ENCODE peak calls at places on chromosomes 16 and 17, in five cellular contexts. B is GM12892; P is activated CD4-positive, alpha-beta memory T cell treated with anti-CD3 and anti-CD28 coated beads for 36 hours; T is chondrocyte; L is NCI-H2029 treated with DMSO at 0.1 percent for 48 hours. V is an unnamed sample.

GRCh38 chr16:4327782-4328579 is 12.1 kb downstream of the GLIS2 start:
- DNase-seq in B (peak; percentile 77), P (peak; percentile 74), T (no peak), L (no peak), V (peak; percentile 66)

GRCh38 chr17:8649157-8650118 is 18.9 kb upstream of the MYH10 start:
- DNase-seq in B (no peak), P (no peak), T (no peak), L (no peak), V (no peak)

GRCh38 chr16:919658-920631 is 50.8 kb downstream of the LMF1 start:
- DNase-seq in B (no peak), P (no peak), T (peak; percentile 84), L (no peak), V (no peak)

GRCh38 chr17:27905524-27906237 is 12.5 kb upstream of the LYRM9 start:
- DNase-seq in B (no peak), P (no peak), T (no peak), L (no peak), V (no peak)

GRCh38 chr17:82300707-82301270 is 16.6 kb downstream of the CD7 start:
- DNase-seq in B (no peak), P (peak; percentile 83), T (peak; percentile 94), L (no peak), V (peak; percentile 81)

GRCh38 chr16:82358601-82359221 is 188.7 kb upstream of the MPHOSPH6 start:
- DNase-seq in B (no peak), P (no peak), T (no peak), L (no peak), V (no peak)

GRCh38 chr16:69477546-69477945 is 53.1 kb downstream of the CYB5B start:
- DNase-seq in B (no peak), P (no peak), T (no peak), L (no peak), V (no peak)

GRCh38 chr16:728890-729744 is 2.2 kb downstream of the HAGHL start:
- DNase-seq in B (no peak), P (no peak), T (no peak), L (no peak), V (no peak)

GRCh38 chr16:75486014-75486404 is 9.2 kb downstream of the CHST6 start:
- DNase-seq in B (no peak), P (no peak), T (no peak), L (no peak), V (no peak)

GRCh38 chr17:80709090-80709695 is 164.6 kb downstream of the RPTOR start:
- DNase-seq in B (no peak), P (no peak), T (no peak), L (no peak), V (no peak)

GRCh38 chr16:25426829-25427228 is 169.2 kb upstream of the ZKSCAN2 start:
- DNase-seq in B (no peak), P (no peak), T (no peak), L (no peak), V (no peak)

GRCh38 chr17:76142044-76143041 is 1.3 kb upstream of the FOXJ1 start:
- DNase-seq in B (no peak), P (no peak), T (peak; percentile 54), L (no peak), V (no peak)

GRCh38 chr17:13540546-13540945 is 61.2 kb downstream of the HS3ST3A1 start:
- DNase-seq in B (no peak), P (no peak), T (no peak), L (no peak), V (no peak)

GRCh38 chr16:48820379-48820778 is 210.4 kb upstream of the N4BP1 start:
- DNase-seq in B (no peak), P (no peak), T (no peak), L (no peak), V (no peak)

GRCh38 chr17:20922128-20922670 is 120.6 kb downstream of the USP22 start:
- DNase-seq in B (no peak), P (no peak), T (no peak), L (no peak), V (no peak)

GRCh38 chr17:44279586-44280344 is 11.8 kb upstream of the SLC4A1 start:
- DNase-seq in B (no peak), P (peak; percentile 42), T (no peak), L (no peak), V (peak; percentile 27)

GRCh38 chr16:85317704-85318103 is 205.4 kb upstream of the CIBAR2 start:
- DNase-seq in B (no peak), P (no peak), T (no peak), L (no peak), V (no peak)

GRCh38 chr16:5228369-5228768 is 130.8 kb upstream of the EEF2KMT start:
- DNase-seq in B (no peak), P (no peak), T (no peak), L (no peak), V (no peak)

GRCh38 chr16:4646773-4647660 is 22.4 kb downstream of the MGRN1 start:
- DNase-seq in B (no peak), P (no peak), T (no peak), L (no peak), V (no peak)

GRCh38 chr16:56450275-56450889 is 750 bp downstream of the NUDT21 start:
- DNase-seq in B (no peak), P (peak; percentile 48), T (no peak), L (no peak), V (no peak)

GRCh38 chr17:55606431-55606830 is 95.2 kb upstream of the SMIM36 start:
- DNase-seq in B (no peak), P (no peak), T (no peak), L (peak; percentile 26), V (no peak)

GRCh38 chr16:85544668-85545067 is 68.5 kb upstream of the GSE1 start:
- DNase-seq in B (no peak), P (no peak), T (no peak), L (no peak), V (no peak)

GRCh38 chr16:6081320-6081976 is 983.9 kb upstream of the EEF2KMT start:
- DNase-seq in B (no peak), P (peak; percentile 26), T (no peak), L (peak; percentile 44), V (peak; percentile 22)

GRCh38 chr16:1089439-1089821 is 6.6 kb downstream of the C1QTNF8 start:
- DNase-seq in B (no peak), P (no peak), T (no peak), L (no peak), V (no peak)

GRCh38 chr16:11100239-11100750 is 155.7 kb downstream of the SOCS1 start:
- DNase-seq in B (no peak), P (peak; percentile 91), T (no peak), L (no peak), V (peak; percentile 64)

GRCh38 chr17:80081596-80081995 is 19.8 kb upstream of the GAA start:
- DNase-seq in B (no peak), P (no peak), T (no peak), L (no peak), V (no peak)

GRCh38 chr16:21021316-21021715 is 120.7 kb downstream of the LYRM1 start:
- DNase-seq in B (no peak), P (no peak), T (no peak), L (no peak), V (no peak)

GRCh38 chr16:22123759-22124490 is 31.6 kb downstream of the VWA3A start:
- DNase-seq in B (no peak), P (no peak), T (no peak), L (no peak), V (no peak)

GRCh38 chr16:79997257-79997656 is 396.7 kb upstream of the MAF start:
- DNase-seq in B (no peak), P (peak; percentile 14), T (no peak), L (no peak), V (no peak)

GRCh38 chr16:27221576-27222498 is 18.5 kb downstream of the KDM8 start:
- DNase-seq in B (no peak), P (no peak), T (peak; percentile 54), L (no peak), V (no peak)

GRCh38 chr16:86072328-86073102 is 173.6 kb downstream of the IRF8 start:
- DNase-seq in B (peak; percentile 49), P (peak; percentile 57), T (peak; percentile 42), L (no peak), V (peak; percentile 54)

GRCh38 chr16:89491238-89491869 is 993 bp upstream of the ANKRD11 start:
- DNase-seq in B (no peak), P (no peak), T (no peak), L (no peak), V (no peak)

GRCh38 chr16:76265434-76266045 is 11.7 kb upstream of the CNTNAP4 start:
- DNase-seq in B (no peak), P (peak; percentile 14), T (no peak), L (peak; percentile 10), V (peak; percentile 26)

GRCh38 chr17:17403899-17404576 is 72.8 kb upstream of the MED9 start:
- DNase-seq in B (no peak), P (peak; percentile 64), T (no peak), L (no peak), V (peak; percentile 49)

V was measured in activated naive CD8-positive, alpha-beta T cell treated with anti-CD3 and anti-CD28 coated beads, Interleukin-2, amount 50 U/mL, for 24 hours.